ENCODE peak calls at places on chromosomes 6 and 20, in four cellular contexts. W is left lobe of liver, E is transverse colon, T is NCI-H2029 treated with DMSO at 0.1 percent for 48 hours. Z is an unnamed sample.

GRCh38 chr6:34610819-34611477 is 54.8 kb upstream of the SPDEF start:
- DNase-seq in W (no peak), E (no peak), T (no peak), Z (no peak)

GRCh38 chr6:72250664-72251063 is 364.3 kb downstream of the RIMS1 start:
- DNase-seq in W (no peak), E (no peak), T (no peak), Z (no peak)

GRCh38 chr6:139508023-139508422 is 133.6 kb upstream of the CITED2 start:
- DNase-seq in E (no peak), T (no peak), W (no peak), Z (no peak)

GRCh38 chr20:18729426-18729825 is 84.2 kb upstream of the SCP2D1 start:
- DNase-seq in E (no peak), T (no peak), W (no peak), Z (no peak)

GRCh38 chr6:44831002-44831610 is 443.6 kb downstream of the CDC5L start:
- DNase-seq in E (no peak), T (no peak), W (no peak), Z (no peak)

GRCh38 chr6:80366721-80367120 is 260.2 kb downstream of the BCKDHB start:
- DNase-seq in T (peak; percentile 78), E (no peak), W (no peak), Z (no peak)

GRCh38 chr6:44058617-44059358 is 68.5 kb downstream of the MRPL14 start:
- DNase-seq in W (no peak), E (peak; percentile 64), T (no peak), Z (no peak)

GRCh38 chr20:44070139-44070900 is 116.7 kb downstream of the JPH2 start:
- DNase-seq in E (no peak), T (no peak), W (no peak), Z (peak; percentile 53)

GRCh38 chr6:69398311-69398710 is 398.5 kb downstream of the LMBRD1 start:
- DNase-seq in T (no peak), E (no peak), W (no peak), Z (no peak)

GRCh38 chr6:150037526-150038201 is 12.3 kb upstream of the RAET1L start:
- DNase-seq in E (no peak), W (no peak), T (no peak), Z (no peak)

GRCh38 chr6:26613717-26614683 is 17.2 kb downstream of the ABT1 start:
- DNase-seq in W (no peak), E (no peak), T (no peak), Z (no peak)

GRCh38 chr6:90080876-90081464 is 186.7 kb downstream of the GJA10 start:
- DNase-seq in W (no peak), E (no peak), T (no peak), Z (no peak)

GRCh38 chr6:169020821-169021220 is 232.8 kb downstream of the THBS2 start:
- DNase-seq in W (no peak), E (no peak), T (no peak), Z (no peak)

GRCh38 chr20:13333793-13334192 is 112.7 kb downstream of the ISM1 start:
- DNase-seq in T (peak; percentile 40), E (peak; percentile 24), W (no peak), Z (no peak)

Z was measured in Peyer's patch.